ENCODE peak calls at places on chromosomes 2 and 18, in six cellular contexts. P is mesothelial cell of epicardium; E is NCI-H2171; F is HL-60; R is HT-29; I is CD8-positive, alpha-beta T cell. Z is an unnamed sample.

GRCh38 chr2:207399301-207399700 is 130.5 kb upstream of the CREB1 start:
- DNase-seq in E (no peak), I (no peak), R (no peak), P (no peak), F (no peak), Z (no peak)

GRCh38 chr2:60604665-60605064 is 51.2 kb upstream of the BCL11A start:
- DNase-seq in P (no peak), F (no peak), R (no peak), E (no peak), I (no peak), Z (no peak)

GRCh38 chr18:45850021-45850420 is 24.5 kb downstream of the SIGLEC15 start:
- DNase-seq in I (no peak), P (no peak), E (no peak), R (no peak), F (no peak), Z (no peak)

GRCh38 chr18:10530852-10531251 is 5.0 kb downstream of the NAPG start:
- DNase-seq in E (no peak), R (no peak), P (no peak), F (no peak), I (no peak), Z (peak)

GRCh38 chr2:207683879-207684627 is 27.4 kb upstream of the CCNYL1 start:
- DNase-seq in R (peak), P (no peak), E (no peak), F (no peak), I (no peak), Z (no peak)

GRCh38 chr2:27306136-27306535 is 2.1 kb downstream of the UCN start:
- DNase-seq in P (no peak), I (no peak), R (no peak), E (no peak), F (no peak), Z (no peak)

GRCh38 chr2:20490300-20491181 is 43.7 kb downstream of the RHOB start:
- DNase-seq in P (no peak), I (no peak), E (no peak), R (no peak), F (no peak), Z (no peak)

GRCh38 chr2:231557571-231558217 is 27.4 kb upstream of the NMUR1 start:
- DNase-seq in R (peak), I (peak), F (peak), P (no peak), E (no peak), Z (peak)

GRCh38 chr18:58532298-58532697 is 96.6 kb downstream of the ALPK2 start:
- DNase-seq in P (no peak), R (no peak), E (no peak), F (no peak), I (no peak), Z (no peak)

GRCh38 chr18:60865801-60866200 is 467.4 kb upstream of the CDH20 start:
- DNase-seq in E (no peak), P (no peak), R (no peak), F (no peak), I (no peak), Z (no peak)

GRCh38 chr2:17780546-17780945 is 26.6 kb downstream of the GEN1 start:
- DNase-seq in P (no peak), F (no peak), E (no peak), I (no peak), R (no peak), Z (no peak)

GRCh38 chr2:67457699-67458098 is 60.6 kb downstream of the ETAA1 start:
- DNase-seq in I (no peak), P (no peak), F (no peak), R (peak), E (no peak), Z (no peak)

GRCh38 chr2:162524192-162524591 is 180.3 kb downstream of the GCA start:
- DNase-seq in F (no peak), P (no peak), E (no peak), R (peak), I (no peak), Z (no peak)